ENCODE peak calls at places on chromosomes 13 and 19, in seven cellular contexts. G is foreskin fibroblast, W is cardiac muscle cell, V is cardiac fibroblast, U is left ventricle myocardium inferior, J is heart left ventricle, Y is keratinocyte. L is an unnamed sample.

GRCh38 chr19:3783660-3784584 is 2.3 kb downstream of the MATK start:
- DNase-seq in G (no peak), U (no peak), V (no peak), Y (no peak), J (no peak), W (no peak), L (no peak)

GRCh38 chr19:29945433-29945832 is 3.4 kb downstream of the URI1 start:
- DNase-seq in U (no peak), G (no peak), J (no peak), Y (no peak), W (no peak), V (no peak), L (peak; percentile 10)

GRCh38 chr19:56269348-56269747 is 3.2 kb upstream of the EDDM13 start:
- DNase-seq in J (no peak), Y (no peak), G (no peak), U (no peak), W (no peak), V (no peak), L (no peak)

GRCh38 chr13:113979791-113980471 is 6.1 kb upstream of the C13orf46 start:
- DNase-seq in U (no peak), V (no peak), Y (no peak), G (no peak), W (no peak), J (no peak), L (no peak)

GRCh38 chr19:45424191-45425058 is 708 bp upstream of the ERCC1 start:
- DNase-seq in W (peak; percentile 92), U (peak; percentile 71), Y (peak; percentile 95), V (peak; percentile 98), G (peak; percentile 97), J (peak; percentile 73), L (peak; percentile 89)

GRCh38 chr19:42323852-42324654 is 1.4 kb upstream of the MEGF8 start:
- DNase-seq in J (no peak), G (no peak), V (no peak), U (no peak), Y (no peak), W (no peak), L (no peak)

GRCh38 chr19:34260771-34261173 is 6.4 kb downstream of the GARRE1 start:
- DNase-seq in W (peak; percentile 62), V (peak; percentile 28), G (no peak), U (no peak), J (no peak), Y (no peak), L (peak; percentile 71)

GRCh38 chr13:50843256-50844043 is at the start of gene DLEU7:
- DNase-seq in U (no peak), V (no peak), W (no peak), J (no peak), Y (no peak), G (no peak), L (no peak)

GRCh38 chr19:45351401-45351952 is 10.9 kb downstream of the KLC3 start:
- DNase-seq in J (no peak), G (no peak), V (no peak), U (no peak), W (no peak), Y (no peak), L (no peak)

GRCh38 chr19:52190679-52191293 is 934 bp downstream of the PPP2R1A start:
- DNase-seq in U (no peak), G (peak; percentile 21), W (peak; percentile 58), Y (no peak), V (peak; percentile 55), J (peak; percentile 52), L (peak; percentile 43)

GRCh38 chr19:55489711-55490477 is 1.7 kb downstream of the SSC5D start:
- DNase-seq in V (no peak), W (no peak), U (no peak), J (no peak), G (no peak), Y (no peak), L (peak; percentile 52)

GRCh38 chr13:45472171-45472705 is 7.5 kb downstream of the COG3 start:
- DNase-seq in U (no peak), V (peak; percentile 32), G (peak; percentile 24), J (no peak), W (no peak), Y (no peak), L (no peak)

GRCh38 chr13:57128909-57129308 is 11.8 kb upstream of the PRR20A start:
- DNase-seq in W (no peak), G (no peak), V (no peak), J (no peak), Y (no peak), U (no peak), L (no peak)

GRCh38 chr13:101967216-101967615 is 434.6 kb downstream of the FGF14 start:
- DNase-seq in Y (no peak), V (no peak), W (no peak), J (no peak), G (no peak), U (no peak), L (no peak)

GRCh38 chr13:84870190-84870589 is 929.0 kb downstream of the SLITRK6 start:
- DNase-seq in V (no peak), G (no peak), U (no peak), Y (no peak), J (no peak), W (no peak), L (no peak)

GRCh38 chr13:37194428-37194861 is 89.0 kb upstream of the CSNK1A1L start:
- DNase-seq in G (peak; percentile 54), Y (no peak), U (no peak), J (no peak), W (peak; percentile 35), V (peak; percentile 96), L (peak; percentile 77)

GRCh38 chr13:113951246-113951999 is 22.5 kb downstream of the C13orf46 start:
- DNase-seq in V (peak; percentile 79), U (peak; percentile 88), Y (no peak), W (peak; percentile 89), J (peak; percentile 84), G (peak; percentile 77), L (peak; percentile 69)

GRCh38 chr19:16121967-16122366 is 10.3 kb downstream of the RAB8A start:
- DNase-seq in Y (peak; percentile 48), V (no peak), W (no peak), J (no peak), U (no peak), G (no peak), L (no peak)

GRCh38 chr19:38251564-38252051 is 4.6 kb downstream of the PPP1R14A start:
- DNase-seq in Y (no peak), G (no peak), J (peak; percentile 85), W (peak; percentile 53), U (peak; percentile 71), V (peak; percentile 40), L (no peak)

GRCh38 chr19:38252385-38252784 is 3.8 kb downstream of the PPP1R14A start:
- DNase-seq in J (no peak), W (no peak), V (no peak), U (no peak), Y (no peak), G (no peak), L (no peak)

GRCh38 chr19:38252935-38253691 is 3.1 kb downstream of the PPP1R14A start:
- DNase-seq in J (peak; percentile 73), Y (no peak), W (no peak), V (no peak), U (peak; percentile 53), G (no peak), L (no peak)

GRCh38 chr19:38253788-38254187 is 2.4 kb downstream of the PPP1R14A start:
- DNase-seq in Y (no peak), V (no peak), G (no peak), U (no peak), W (no peak), J (no peak), L (no peak)

DNA sequence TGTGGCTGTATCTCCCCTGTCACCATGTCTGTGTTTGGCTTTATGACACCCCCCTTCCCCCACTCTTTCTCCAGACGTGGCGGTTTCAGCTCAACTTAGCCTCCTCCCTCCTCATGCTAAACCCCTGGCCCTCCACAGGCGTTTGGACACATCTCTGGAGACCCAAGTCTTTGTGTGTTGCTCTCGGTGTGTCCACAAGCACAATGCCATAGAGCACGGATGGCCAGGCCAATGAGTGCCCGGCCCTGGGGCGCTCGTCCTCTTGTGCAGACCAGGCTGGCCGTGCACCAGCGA is 468 bp downstream of the PPP1R14A start:
- DNase-seq in W (no peak), J (no peak), U (no peak), G (no peak), Y (no peak), V (no peak), L (no peak)
- H3K4me3 ChIP-seq in W (peak overlapping the region; percentile 43), J (peak overlapping the region; percentile 66), U (peak overlapping the region; percentile 82), G (no peak overlapping the region), Y (no peak overlapping the region), V (peak overlapping the region; percentile 42), L (peak overlapping the region; percentile 53)

GRCh38 chr19:49073514-49074378 is 1.2 kb upstream of the KCNA7 start:
- DNase-seq in V (peak; percentile 28), U (no peak), Y (no peak), J (no peak), W (no peak), G (no peak), L (no peak)
- TF ChIP-seq CTCF in V (peak; percentile 35), U (peak; percentile 19), Y (peak; percentile 67), J (no peak), W (peak; percentile 28), G (no peak), L (peak; percentile 26)

GRCh38 chr13:106376411-106377112 is 158.9 kb downstream of the EFNB2 start:
- DNase-seq in G (peak; percentile 83), Y (no peak), W (peak; percentile 91), V (peak; percentile 96), J (no peak), U (no peak), L (peak; percentile 82)

GRCh38 chr13:106375085-106375484 is 160.4 kb downstream of the EFNB2 start:
- DNase-seq in G (no peak), V (no peak), J (no peak), Y (no peak), W (no peak), U (no peak), L (no peak)

GRCh38 chr13:106377341-106377740 is 158.1 kb downstream of the EFNB2 start:
- DNase-seq in V (no peak), G (no peak), W (no peak), J (no peak), U (no peak), Y (no peak), L (no peak)

GRCh38 chr13:106381083-106381482 is 154.4 kb downstream of the EFNB2 start:
- DNase-seq in G (no peak), W (peak; percentile 83), J (no peak), V (no peak), Y (no peak), U (no peak), L (peak; percentile 64)

GRCh38 chr13:106378263-106378662 is 157.2 kb downstream of the EFNB2 start:
- DNase-seq in U (no peak), J (no peak), G (no peak), V (no peak), Y (no peak), W (no peak), L (no peak)
- H3K4me3 ChIP-seq in U (no peak overlapping the region), J (no peak overlapping the region), G (no peak overlapping the region), V (no peak overlapping the region), Y (no peak overlapping the region), W (no peak overlapping the region), L (no peak overlapping the region)

DNA sequence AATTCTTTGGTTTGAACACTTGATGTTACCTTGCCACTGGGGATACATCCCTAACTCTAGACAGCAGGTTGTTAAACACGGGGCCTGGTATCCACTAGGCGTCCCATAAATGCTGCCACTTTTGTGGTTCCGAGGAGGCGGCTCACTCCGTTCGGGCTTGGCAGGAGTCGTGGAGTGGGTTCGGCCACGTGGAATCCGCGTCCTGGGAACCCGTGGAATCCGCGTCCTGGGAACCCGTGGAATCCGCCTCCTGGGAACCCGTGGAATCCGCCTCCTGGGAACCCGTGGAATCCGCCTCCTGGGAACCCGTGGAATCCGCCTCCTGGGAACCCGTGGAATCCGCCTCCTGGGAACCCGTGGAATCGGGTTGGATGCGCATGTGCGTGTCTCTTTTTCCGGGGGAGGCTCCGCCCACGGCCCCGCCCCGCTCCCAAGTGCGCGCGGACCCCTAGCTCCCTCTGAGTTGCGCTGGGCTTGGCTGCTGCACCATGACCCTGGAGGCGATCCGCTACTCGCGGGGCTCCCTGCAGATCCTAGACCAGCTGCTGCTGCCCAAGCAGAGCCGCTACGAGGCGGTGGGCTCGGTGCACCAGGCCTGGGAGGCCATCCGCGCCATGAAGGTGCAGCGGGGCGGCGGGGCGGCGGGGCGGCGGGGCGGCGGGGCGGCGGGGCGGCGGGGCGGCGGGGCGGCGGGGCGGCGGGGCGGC is at the start of gene MRI1:
- DNase-seq in W (peak; percentile 82), Y (no peak), G (peak; percentile 73), J (peak; percentile 78), V (peak; percentile 67), U (peak; percentile 84), L (peak; percentile 68)
- TF ChIP-seq CTCF in W (no peak), Y (no peak), G (no peak), J (no peak), V (no peak), U (no peak), L (no peak)